ENCODE peak calls at places on chromosomes 3 and 15, in five cellular contexts. One of them, this sample, is unnamed.

GRCh38 chr15:32824777-32825176 is 107.0 kb downstream of the GREM1 start:
- DNase-seq in sciatic nerve: no peak
- DNase-seq in T-helper 22 cell: no peak
- DNase-seq in GM10248: no peak
- DNase-seq in right atrium auricular region: no peak
- DNase-seq in this sample: no peak

GRCh38 chr15:95898746-95899145 is 431.8 kb upstream of the NR2F2 start:
- DNase-seq in sciatic nerve: no peak
- DNase-seq in T-helper 22 cell: no peak
- DNase-seq in GM10248: no peak
- DNase-seq in right atrium auricular region: no peak
- DNase-seq in this sample: no peak

GRCh38 chr3:196023947-196024346 is 57.9 kb downstream of the TFRC start:
- DNase-seq in sciatic nerve: no peak
- DNase-seq in T-helper 22 cell: no peak
- DNase-seq in GM10248: no peak
- DNase-seq in right atrium auricular region: no peak
- DNase-seq in this sample: no peak

GRCh38 chr15:48190932-48191573 is 412 bp upstream of the CTXN2 start:
- DNase-seq in sciatic nerve: peak; percentile 88
- DNase-seq in T-helper 22 cell: no peak
- DNase-seq in GM10248: peak; percentile 35
- DNase-seq in right atrium auricular region: no peak
- DNase-seq in this sample: peak; percentile 69

GRCh38 chr15:71746719-71747118 is 63.6 kb upstream of the NR2E3 start:
- DNase-seq in sciatic nerve: no peak
- DNase-seq in T-helper 22 cell: no peak
- DNase-seq in GM10248: no peak
- DNase-seq in right atrium auricular region: no peak
- DNase-seq in this sample: no peak

GRCh38 chr15:79682285-79682684 is 214.5 kb downstream of the MTHFS start:
- DNase-seq in sciatic nerve: peak; percentile 69
- DNase-seq in T-helper 22 cell: no peak
- DNase-seq in GM10248: no peak
- DNase-seq in right atrium auricular region: no peak
- DNase-seq in this sample: no peak

GRCh38 chr3:172201136-172201989 is 162.0 kb downstream of the FNDC3B start:
- DNase-seq in sciatic nerve: peak; percentile 90
- DNase-seq in T-helper 22 cell: no peak
- DNase-seq in GM10248: no peak
- DNase-seq in right atrium auricular region: peak; percentile 90
- DNase-seq in this sample: no peak

GRCh38 chr3:174737966-174738365 is 121.2 kb upstream of the NAALADL2 start:
- DNase-seq in sciatic nerve: no peak
- DNase-seq in T-helper 22 cell: no peak
- DNase-seq in GM10248: no peak
- DNase-seq in right atrium auricular region: no peak
- DNase-seq in this sample: no peak

GRCh38 chr3:47370887-47371697 is 9.7 kb upstream of the PTPN23 start:
- DNase-seq in sciatic nerve: no peak
- DNase-seq in T-helper 22 cell: no peak
- DNase-seq in GM10248: peak; percentile 79
- DNase-seq in right atrium auricular region: no peak
- DNase-seq in this sample: peak; percentile 80

GRCh38 chr15:52936489-52936888 is 146.4 kb upstream of the ONECUT1 start:
- DNase-seq in sciatic nerve: no peak
- DNase-seq in T-helper 22 cell: no peak
- DNase-seq in GM10248: no peak
- DNase-seq in right atrium auricular region: no peak
- DNase-seq in this sample: no peak

GRCh38 chr3:47628426-47628825 is 49.8 kb upstream of the CSPG5 start:
- DNase-seq in sciatic nerve: no peak
- DNase-seq in T-helper 22 cell: no peak
- DNase-seq in GM10248: no peak
- DNase-seq in right atrium auricular region: no peak
- DNase-seq in this sample: no peak

GRCh38 chr15:33859992-33860545 is 108.2 kb upstream of the CHRM5 start:
- DNase-seq in sciatic nerve: no peak
- DNase-seq in T-helper 22 cell: no peak
- DNase-seq in GM10248: no peak
- DNase-seq in right atrium auricular region: no peak
- DNase-seq in this sample: no peak

GRCh38 chr3:177523072-177523675 is 325.9 kb upstream of the TBL1XR1 start:
- DNase-seq in sciatic nerve: no peak
- DNase-seq in T-helper 22 cell: no peak
- DNase-seq in GM10248: no peak
- DNase-seq in right atrium auricular region: no peak
- DNase-seq in this sample: no peak

GRCh38 chr15:59532770-59533379 is 78.7 kb upstream of the GCNT3 start:
- DNase-seq in sciatic nerve: peak; percentile 47
- DNase-seq in T-helper 22 cell: no peak
- DNase-seq in GM10248: peak; percentile 39
- DNase-seq in right atrium auricular region: no peak
- DNase-seq in this sample: peak; percentile 86

GRCh38 chr3:50628601-50629000 is 11.7 kb downstream of the MAPKAPK3 start:
- DNase-seq in sciatic nerve: no peak
- DNase-seq in T-helper 22 cell: no peak
- DNase-seq in GM10248: no peak
- DNase-seq in right atrium auricular region: no peak
- DNase-seq in this sample: no peak

GRCh38 chr3:46110701-46111493 is 83.6 kb upstream of the XCR1 start:
- DNase-seq in sciatic nerve: no peak
- DNase-seq in T-helper 22 cell: no peak
- DNase-seq in GM10248: no peak
- DNase-seq in right atrium auricular region: peak; percentile 80
- DNase-seq in this sample: peak; percentile 89

GRCh38 chr3:37129871-37130270 is 44.5 kb downstream of the LRRFIP2 start:
- DNase-seq in sciatic nerve: no peak
- DNase-seq in T-helper 22 cell: no peak
- DNase-seq in GM10248: no peak
- DNase-seq in right atrium auricular region: no peak
- DNase-seq in this sample: no peak

GRCh38 chr15:29003446-29004233 is 117.9 kb downstream of the APBA2 start:
- DNase-seq in sciatic nerve: no peak
- DNase-seq in T-helper 22 cell: no peak
- DNase-seq in GM10248: no peak
- DNase-seq in right atrium auricular region: no peak
- DNase-seq in this sample: no peak

GRCh38 chr3:123026551-123027291 is 842 bp downstream of the SEMA5B start:
- DNase-seq in sciatic nerve: peak; percentile 63
- DNase-seq in T-helper 22 cell: no peak
- DNase-seq in GM10248: peak; percentile 38
- DNase-seq in right atrium auricular region: no peak
- DNase-seq in this sample: no peak

GRCh38 chr3:58492385-58492970 is 582 bp downstream of the KCTD6 start:
- DNase-seq in sciatic nerve: no peak
- DNase-seq in T-helper 22 cell: no peak
- DNase-seq in GM10248: peak; percentile 45
- DNase-seq in right atrium auricular region: no peak
- DNase-seq in this sample: peak; percentile 84

GRCh38 chr15:72118400-72118978 is at the start of gene SENP8:
- DNase-seq in sciatic nerve: no peak
- DNase-seq in T-helper 22 cell: no peak
- DNase-seq in GM10248: peak; percentile 71
- DNase-seq in right atrium auricular region: no peak
- DNase-seq in this sample: no peak

GRCh38 chr15:48966595-48967301 is 3.0 kb upstream of the SHC4 start:
- DNase-seq in sciatic nerve: no peak
- DNase-seq in T-helper 22 cell: no peak
- DNase-seq in GM10248: peak; percentile 31
- DNase-seq in right atrium auricular region: no peak
- DNase-seq in this sample: no peak

GRCh38 chr3:167125612-167126407 is 254.3 kb downstream of the ZBBX start:
- DNase-seq in sciatic nerve: no peak
- DNase-seq in T-helper 22 cell: no peak
- DNase-seq in GM10248: no peak
- DNase-seq in right atrium auricular region: no peak
- DNase-seq in this sample: no peak

GRCh38 chr3:150218236-150218635 is 189.9 kb upstream of the TSC22D2 start:
- DNase-seq in sciatic nerve: no peak
- DNase-seq in T-helper 22 cell: no peak
- DNase-seq in GM10248: no peak
- DNase-seq in right atrium auricular region: no peak
- DNase-seq in this sample: no peak

GRCh38 chr3:186825294-186825821 is 17.2 kb upstream of the ADIPOQ start:
- DNase-seq in sciatic nerve: no peak
- DNase-seq in T-helper 22 cell: no peak
- DNase-seq in GM10248: no peak
- DNase-seq in right atrium auricular region: no peak
- DNase-seq in this sample: peak; percentile 53

GRCh38 chr3:19436746-19437145 is 288.4 kb downstream of the KCNH8 start:
- DNase-seq in sciatic nerve: no peak
- DNase-seq in T-helper 22 cell: no peak
- DNase-seq in GM10248: no peak
- DNase-seq in right atrium auricular region: no peak
- DNase-seq in this sample: no peak

GRCh38 chr15:63156708-63157065 is 590 bp downstream of the RPS27L start:
- DNase-seq in sciatic nerve: no peak
- DNase-seq in T-helper 22 cell: no peak
- DNase-seq in GM10248: no peak
- DNase-seq in right atrium auricular region: peak; percentile 62
- DNase-seq in this sample: peak; percentile 55